ENCODE peak calls at places on chromosomes 1 and 21, in eight cellular contexts. E is H1, L is SK-N-SH, P is IMR-90, R is WTC11, U is K562, I is GM12878, W is HepG2. D is an unnamed sample.

GRCh38 chr1:115158181-115158580 is 68.9 kb upstream of the TSPAN2 start:
- DNase-seq in E (no peak), L (no peak), P (peak; percentile 82), R (no peak), U (no peak), I (no peak), W (no peak), D (no peak)

GRCh38 chr1:89516055-89516454 is 8.6 kb upstream of the LRRC8B start:
- DNase-seq in E (no peak), L (no peak), P (peak; percentile 75), R (no peak), U (peak; percentile 43), I (no peak), W (peak; percentile 6), D (peak; percentile 73)

GRCh38 chr1:19338323-19338762 is 26.2 kb downstream of the SLC66A1 start:
- DNase-seq in E (peak; percentile 58), L (peak; percentile 74), P (no peak), R (peak; percentile 90), U (no peak), I (no peak), W (peak; percentile 83), D (no peak)

GRCh38 chr1:233394860-233395717 is 67.6 kb downstream of the MAP3K21 start:
- DNase-seq in E (no peak), L (peak; percentile 52), P (peak; percentile 50), R (peak; percentile 17), U (peak; percentile 55), I (no peak), W (peak; percentile 33), D (peak; percentile 61)

GRCh38 chr1:246292571-246292970 is 214.5 kb downstream of the SMYD3 start:
- DNase-seq in E (no peak), L (no peak), P (no peak), R (no peak), U (no peak), I (no peak), W (no peak), D (no peak)

GRCh38 chr1:92577251-92577895 is 90.6 kb upstream of the GFI1 start:
- DNase-seq in E (no peak), L (no peak), P (peak; percentile 29), R (no peak), U (no peak), I (no peak), W (no peak), D (no peak)

GRCh38 chr1:227299688-227300087 is 18.6 kb downstream of the CDC42BPA start:
- DNase-seq in E (no peak), L (no peak), P (peak; percentile 59), R (no peak), U (no peak), I (no peak), W (no peak), D (peak; percentile 30)

GRCh38 chr21:27101533-27101932 is 134.6 kb upstream of the ADAMTS5 start:
- DNase-seq in E (no peak), L (no peak), P (no peak), R (no peak), U (no peak), I (no peak), W (no peak), D (no peak)

GRCh38 chr1:3653286-3653618 is 936 bp downstream of the TP73 start:
- DNase-seq in E (no peak), L (no peak), P (no peak), R (no peak), U (peak; percentile 57), I (no peak), W (no peak), D (no peak)

GRCh38 chr1:3652538-3653285 is 396 bp downstream of the TP73 start:
- DNase-seq in E (no peak), L (peak; percentile 76), P (no peak), R (peak; percentile 56), U (no peak), I (no peak), W (peak; percentile 9), D (no peak)

GRCh38 chr1:3651011-3651938 is 1.0 kb upstream of the TP73 start:
- DNase-seq in E (no peak), L (no peak), P (no peak), R (peak; percentile 65), U (no peak), I (no peak), W (no peak), D (peak; percentile 19)

GRCh38 chr1:3650248-3651010 is 526 bp upstream of the WRAP73 start:
- DNase-seq in E (no peak), L (no peak), P (no peak), R (no peak), U (no peak), I (no peak), W (no peak), D (no peak)

GRCh38 chr1:3651939-3652537 is at the start of gene TP73:
- DNase-seq in E (no peak), L (peak; percentile 88), P (no peak), R (peak; percentile 29), U (peak; percentile 86), I (no peak), W (no peak), D (no peak)
- TF ChIP-seq USF2 in E (no peak), L (no peak), P (no peak), R (no peak), U (no peak), I (no peak), W (no peak), D (no peak)

GRCh38 chr1:87763498-87763897 is 434.8 kb downstream of the LMO4 start:
- DNase-seq in E (no peak), L (no peak), P (peak; percentile 27), R (no peak), U (no peak), I (no peak), W (no peak), D (no peak)

GRCh38 chr1:87760100-87760499 is 431.4 kb downstream of the LMO4 start:
- DNase-seq in E (no peak), L (no peak), P (peak; percentile 60), R (no peak), U (no peak), I (no peak), W (no peak), D (no peak)

GRCh38 chr1:87759420-87759819 is 430.7 kb downstream of the LMO4 start:
- DNase-seq in E (no peak), L (no peak), P (no peak), R (no peak), U (no peak), I (no peak), W (no peak), D (no peak)

GRCh38 chr1:87754036-87754603 is 425.4 kb downstream of the LMO4 start:
- DNase-seq in E (no peak), L (no peak), P (peak; percentile 61), R (no peak), U (peak; percentile 51), I (no peak), W (no peak), D (no peak)

GRCh38 chr1:87757700-87758099 is 429.0 kb downstream of the LMO4 start:
- DNase-seq in E (no peak), L (no peak), P (peak; percentile 57), R (no peak), U (no peak), I (no peak), W (no peak), D (no peak)
- TF ChIP-seq USF2 in E (no peak), L (no peak), P (no peak), R (no peak), U (no peak), I (no peak), W (no peak), D (no peak)

GRCh38 chr1:198496216-198497143 is 44.0 kb downstream of the ATP6V1G3 start:
- DNase-seq in E (no peak), L (no peak), P (peak; percentile 81), R (no peak), U (no peak), I (no peak), W (no peak), D (no peak)

GRCh38 chr1:198499588-198499987 is 40.9 kb downstream of the ATP6V1G3 start:
- DNase-seq in E (no peak), L (no peak), P (peak; percentile 43), R (no peak), U (no peak), I (no peak), W (no peak), D (no peak)

GRCh38 chr1:198495635-198496034 is 44.8 kb downstream of the ATP6V1G3 start:
- DNase-seq in E (no peak), L (no peak), P (no peak), R (no peak), U (no peak), I (no peak), W (no peak), D (no peak)

GRCh38 chr1:198498881-198499280 is 41.6 kb downstream of the ATP6V1G3 start:
- DNase-seq in E (no peak), L (no peak), P (peak; percentile 14), R (no peak), U (no peak), I (no peak), W (no peak), D (no peak)

GRCh38 chr1:198497326-198498220 is 42.9 kb downstream of the ATP6V1G3 start:
- DNase-seq in E (no peak), L (no peak), P (peak; percentile 80), R (no peak), U (no peak), I (no peak), W (no peak), D (no peak)
- TF ChIP-seq USF2 in E (no peak), L (no peak), P (no peak), R (no peak), U (no peak), I (no peak), W (no peak), D (no peak)

GRCh38 chr1:15683411-15684039 is 595 bp upstream of the PLEKHM2 start:
- DNase-seq in E (no peak), L (no peak), P (no peak), R (no peak), U (no peak), I (no peak), W (no peak), D (no peak)

GRCh38 chr1:15682886-15683410 is 1.2 kb upstream of the PLEKHM2 start:
- DNase-seq in E (no peak), L (no peak), P (no peak), R (no peak), U (no peak), I (no peak), W (no peak), D (no peak)

GRCh38 chr1:15680131-15680530 is 4.0 kb upstream of the PLEKHM2 start:
- DNase-seq in E (no peak), L (no peak), P (peak; percentile 78), R (no peak), U (no peak), I (no peak), W (no peak), D (no peak)

GRCh38 chr1:15680614-15681345 is 3.3 kb upstream of the PLEKHM2 start:
- DNase-seq in E (no peak), L (no peak), P (peak; percentile 96), R (no peak), U (no peak), I (no peak), W (peak; percentile 20), D (peak; percentile 48)

DNA sequence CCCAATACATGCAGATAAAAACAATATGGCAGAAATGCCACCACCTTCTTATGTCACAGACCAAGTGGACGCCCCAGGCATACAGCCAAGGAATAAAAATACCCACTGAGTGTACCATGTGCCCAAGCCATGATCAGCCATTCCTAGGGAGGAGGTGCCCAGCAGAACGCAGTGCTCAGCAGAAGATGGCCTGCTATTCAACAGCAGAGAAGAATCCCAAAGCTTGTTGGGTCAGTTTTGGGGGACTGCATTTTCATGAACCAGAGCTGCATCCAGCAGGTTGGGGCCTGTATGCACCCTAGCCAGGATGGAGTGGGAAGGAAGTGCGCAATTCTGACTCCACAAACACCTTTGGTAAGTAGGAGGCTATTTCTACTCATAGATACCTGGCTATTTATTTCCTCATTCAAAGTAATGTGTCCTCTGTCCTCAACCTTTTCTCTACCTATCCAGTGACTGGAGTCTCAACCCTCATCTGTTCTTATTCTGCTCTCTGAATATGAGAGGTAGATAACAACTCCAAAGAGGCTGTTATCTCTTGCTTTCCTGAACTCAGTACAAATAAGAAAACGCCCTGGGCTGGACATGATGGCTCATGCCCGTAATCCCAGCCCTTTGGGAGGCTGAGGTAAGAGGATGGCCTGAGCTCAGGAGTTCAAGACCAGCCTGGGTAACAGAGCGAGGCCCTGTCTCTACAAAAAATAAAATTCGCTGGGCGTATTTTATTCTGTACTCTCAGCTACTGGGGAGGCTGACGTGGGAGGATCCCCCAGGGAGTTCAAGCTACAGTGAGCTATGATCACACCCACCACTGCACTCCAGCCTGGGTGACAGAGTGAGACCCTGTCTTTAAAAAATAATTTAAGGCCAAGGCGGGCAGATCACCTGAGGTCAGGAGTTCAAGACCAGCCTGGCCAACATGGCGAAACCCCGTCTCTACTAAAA is 2.5 kb upstream of the PLEKHM2 start:
- DNase-seq in E (no peak), L (no peak), P (no peak), R (no peak), U (no peak), I (no peak), W (no peak), D (no peak)
- TF ChIP-seq USF2 in E (no peak), L (no peak), P (no peak), R (no peak), U (no peak), I (no peak), W (no peak), D (no peak)